ENCODE peak calls at places on chromosomes 13 and 19, in nine cellular contexts. C is tibial artery; J is lung; A is A549; N is transverse colon; Q is cardiac fibroblast; X is heart right ventricle; B is CD8-positive, alpha-beta T cell; T is retinal pigment epithelial cell. K is an unnamed sample.

GRCh38 chr19:49716154-49716553 is 25.2 kb downstream of the CPT1C start:
- DNase-seq in C (no peak), J (no peak), A (no peak), N (no peak), Q (peak), X (no peak), B (no peak), T (no peak), K (no peak)

GRCh38 chr13:36778083-36778671 is 40.8 kb upstream of the RFXAP start:
- DNase-seq in C (no peak), J (no peak), A (no peak), N (no peak), Q (peak), X (no peak), B (no peak), T (peak), K (no peak)

GRCh38 chr19:40280608-40281221 is 4.4 kb downstream of the AKT2 start:
- DNase-seq in C (no peak), J (peak), A (no peak), N (peak), Q (no peak), X (no peak), B (no peak), T (no peak), K (peak)

GRCh38 chr19:18419195-18419698 is at the start of gene SSBP4:
- DNase-seq in C (peak), J (no peak), A (no peak), N (peak), Q (peak), X (peak), B (peak), T (no peak), K (peak)

GRCh38 chr13:110942248-110942981 is 27.5 kb upstream of the ANKRD10 start:
- DNase-seq in C (no peak), J (no peak), A (no peak), N (no peak), Q (no peak), X (no peak), B (no peak), T (no peak), K (no peak)

GRCh38 chr13:45162821-45163220 is 38.0 kb downstream of the KCTD4 start:
- DNase-seq in C (no peak), J (no peak), A (peak), N (no peak), Q (peak), X (no peak), B (no peak), T (peak), K (no peak)

GRCh38 chr19:4134351-4134750 is 10.4 kb upstream of the MAP2K2 start:
- DNase-seq in C (no peak), J (no peak), A (no peak), N (no peak), Q (no peak), X (no peak), B (no peak), T (no peak), K (no peak)

GRCh38 chr19:3822683-3823344 is 36.6 kb upstream of the MATK start:
- DNase-seq in C (no peak), J (no peak), A (no peak), N (no peak), Q (no peak), X (no peak), B (no peak), T (no peak), K (no peak)

GRCh38 chr19:13526552-13526951 is 20.3 kb upstream of the CACNA1A start:
- DNase-seq in C (no peak), J (no peak), A (no peak), N (no peak), Q (peak), X (no peak), B (no peak), T (no peak), K (no peak)

GRCh38 chr19:37692956-37693660 is 26.5 kb downstream of the ZNF607 start:
- DNase-seq in C (no peak), J (no peak), A (no peak), N (no peak), Q (no peak), X (no peak), B (no peak), T (no peak), K (no peak)

GRCh38 chr13:79423801-79424642 is 18.0 kb upstream of the RBM26 start:
- DNase-seq in C (no peak), J (no peak), A (no peak), N (no peak), Q (peak), X (no peak), B (no peak), T (no peak), K (no peak)

GRCh38 chr13:29994911-29995601 is 144.6 kb upstream of the UBL3 start:
- DNase-seq in C (peak), J (no peak), A (no peak), N (no peak), Q (no peak), X (no peak), B (no peak), T (no peak), K (no peak)

GRCh38 chr19:51702103-51702753 is 9.1 kb downstream of the SPACA6 start:
- DNase-seq in C (peak), J (peak), A (peak), N (peak), Q (peak), X (peak), B (no peak), T (peak), K (peak)

GRCh38 chr13:42750858-42751257 is 30.5 kb upstream of the FAM216B start:
- DNase-seq in C (no peak), J (no peak), A (no peak), N (no peak), Q (peak), X (no peak), B (no peak), T (no peak), K (no peak)

GRCh38 chr13:61029064-61029463 is 386.6 kb downstream of the PCDH20 start:
- DNase-seq in C (no peak), J (no peak), A (no peak), N (no peak), Q (no peak), X (no peak), B (no peak), T (no peak), K (no peak)

GRCh38 chr13:98528663-98529064 is 48.2 kb downstream of the STK24 start:
- DNase-seq in C (no peak), J (no peak), A (no peak), N (no peak), Q (peak), X (no peak), B (no peak), T (peak), K (no peak)

GRCh38 chr13:87656311-87656710 is 14.9 kb upstream of the SLITRK5 start:
- DNase-seq in C (no peak), J (no peak), A (no peak), N (no peak), Q (peak), X (no peak), B (no peak), T (peak), K (no peak)

GRCh38 chr19:44846455-44847143 is 502 bp downstream of the NECTIN2 start:
- DNase-seq in C (no peak), J (no peak), A (no peak), N (peak), Q (peak), X (no peak), B (no peak), T (no peak), K (no peak)

GRCh38 chr13:97000295-97000925 is 6.1 kb upstream of the OXGR1 start:
- DNase-seq in C (no peak), J (no peak), A (no peak), N (no peak), Q (peak), X (no peak), B (no peak), T (no peak), K (no peak)

GRCh38 chr19:7083076-7083956 is 13.8 kb downstream of the ZNF557 start:
- DNase-seq in C (no peak), J (no peak), A (no peak), N (no peak), Q (peak), X (no peak), B (no peak), T (no peak), K (no peak)

GRCh38 chr13:32225494-32225931 is 89.7 kb downstream of the ZAR1L start:
- DNase-seq in C (no peak), J (no peak), A (no peak), N (no peak), Q (peak), X (no peak), B (no peak), T (peak), K (no peak)

GRCh38 chr13:83220241-83220640 is 662.0 kb downstream of the SLITRK1 start:
- DNase-seq in C (no peak), J (no peak), A (no peak), N (no peak), Q (no peak), X (no peak), B (no peak), T (no peak), K (no peak)
- H3K4me3 ChIP-seq in C (no peak), J (no peak), A (no peak), N (no peak), Q (no peak), X (no peak), B (no peak), T (no peak), K (no peak)

DNA sequence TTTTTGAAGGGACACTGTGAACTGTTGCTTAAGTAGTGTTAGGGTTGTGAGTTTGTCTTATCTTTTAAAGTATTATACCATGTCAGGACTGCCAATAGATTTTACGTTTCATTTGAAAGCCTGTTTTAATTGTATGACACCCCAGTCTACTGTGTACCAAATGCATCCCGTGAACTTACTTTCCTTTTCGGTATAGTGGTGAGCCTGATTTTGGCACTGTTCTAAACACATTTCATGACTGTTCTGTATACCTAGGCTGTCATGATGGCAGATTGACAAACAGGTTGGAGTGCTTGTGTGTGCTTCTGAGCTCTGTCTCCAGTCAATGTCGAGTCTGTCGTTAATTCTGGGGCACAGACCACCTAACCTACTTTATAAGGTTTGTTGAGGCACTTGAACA is 740 bp downstream of the PCCA start:
- DNase-seq in C (no peak), J (no peak), A (no peak), N (no peak), Q (no peak), X (no peak), B (no peak), T (no peak), K (no peak)
- TF ChIP-seq CTCF in C (no peak), J (no peak), A (no peak), N (no peak), Q (no peak), X (no peak), B (no peak), T (no peak), K (no peak)

GRCh38 chr13:100234524-100235136 is 145.7 kb downstream of the PCCA start:
- DNase-seq in C (no peak), J (no peak), A (peak), N (no peak), Q (no peak), X (no peak), B (no peak), T (no peak), K (no peak)
- H3K4me3 ChIP-seq in C (no peak), J (no peak), A (no peak), N (no peak), Q (no peak), X (no peak), B (no peak), T (no peak), K (no peak)

DNA sequence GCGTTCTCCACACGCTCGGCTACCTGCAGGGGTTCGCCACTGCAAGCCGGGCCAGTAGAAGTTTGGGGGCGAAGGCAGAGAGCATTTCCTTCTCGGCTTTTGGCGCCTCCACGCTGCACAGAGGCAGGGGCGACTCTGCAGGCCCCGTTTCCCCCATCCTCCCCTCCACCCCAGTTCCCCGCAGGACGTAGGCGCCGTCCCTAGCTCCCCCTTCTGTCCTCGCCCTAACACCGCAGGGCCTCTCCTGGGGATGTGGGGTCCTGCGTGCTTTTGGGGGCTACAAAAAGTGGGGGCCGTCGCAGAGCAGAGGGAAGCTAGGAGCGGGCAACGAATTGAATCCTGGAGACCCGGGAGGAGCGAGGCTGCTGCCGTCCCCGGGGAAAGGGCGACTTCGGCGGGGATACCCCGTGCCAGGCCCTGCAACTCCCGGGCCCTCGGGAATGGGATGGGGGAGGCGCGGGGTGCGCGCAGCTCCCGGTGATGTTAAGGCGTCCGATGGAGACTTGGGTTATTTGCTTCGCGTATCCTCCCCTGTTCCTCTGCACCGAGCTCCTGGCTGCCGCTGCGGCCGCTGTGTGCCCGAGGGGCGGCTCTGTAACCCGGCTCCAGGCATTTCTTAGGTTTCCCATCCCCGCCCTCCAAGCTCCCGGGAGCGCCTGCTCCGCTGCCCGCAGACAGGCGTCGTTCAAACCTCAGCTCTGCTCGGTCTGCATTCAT is 255.9 kb upstream of the SOX21 start:
- DNase-seq in C (no peak), J (no peak), A (peak), N (no peak), Q (peak), X (peak), B (no peak), T (no peak), K (no peak)
- TF ChIP-seq CTCF in C (no peak), J (no peak), A (peak), N (no peak), Q (no peak), X (no peak), B (no peak), T (peak), K (no peak)

GRCh38 chr19:6066661-6067646 is 43.3 kb downstream of the RFX2 start:
- DNase-seq in C (peak), J (peak), A (peak), N (peak), Q (peak), X (peak), B (no peak), T (peak), K (peak)

GRCh38 chr19:6064703-6065073 is 45.6 kb downstream of the RFX2 start:
- DNase-seq in C (no peak), J (no peak), A (no peak), N (no peak), Q (no peak), X (no peak), B (no peak), T (no peak), K (peak)

GRCh38 chr19:6067975-6068374 is 42.3 kb downstream of the RFX2 start:
- DNase-seq in C (no peak), J (no peak), A (no peak), N (peak), Q (no peak), X (no peak), B (no peak), T (no peak), K (peak)

GRCh38 chr19:6064016-6064702 is 46.1 kb downstream of the RFX2 start:
- DNase-seq in C (no peak), J (no peak), A (no peak), N (peak), Q (no peak), X (no peak), B (no peak), T (no peak), K (peak)

DNA sequence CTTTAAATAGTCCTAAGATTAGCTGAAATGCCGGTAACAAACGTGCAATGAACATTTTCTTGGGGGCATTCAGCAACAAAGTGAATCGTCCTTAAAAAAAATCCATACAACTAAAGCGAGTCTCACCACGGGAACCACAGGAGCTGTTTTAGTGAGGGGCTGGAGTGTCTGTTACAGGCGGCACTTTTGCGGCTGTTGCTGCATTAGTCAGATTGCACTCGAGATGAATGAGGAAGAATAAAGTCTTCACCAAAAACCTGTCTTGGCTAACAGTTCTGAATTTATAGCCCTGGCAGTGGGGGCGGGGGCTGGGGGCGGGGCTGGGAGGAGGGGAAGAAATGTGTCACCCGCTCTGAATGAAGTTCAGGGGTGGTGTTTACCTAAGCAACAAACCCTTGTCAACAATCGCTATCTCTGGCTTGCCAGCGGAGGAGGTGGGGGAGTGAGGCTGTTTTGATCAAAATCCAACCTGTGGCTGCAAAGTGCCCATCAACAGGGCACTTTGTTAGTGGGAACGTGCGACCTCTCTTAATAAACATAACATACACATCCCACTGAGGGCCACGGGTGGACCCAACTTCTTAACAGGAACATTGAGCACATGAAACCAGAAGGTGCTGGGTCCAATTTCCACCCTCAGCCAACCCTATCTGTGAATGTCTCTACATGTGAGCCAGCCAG is 44.5 kb downstream of the RFX2 start:
- DNase-seq in C (no peak), J (no peak), A (peak), N (peak), Q (peak), X (peak), B (no peak), T (no peak), K (peak)
- H3K4me3 ChIP-seq in C (peak), J (no peak), A (peak), N (peak), Q (no peak), X (peak), B (no peak), T (no peak), K (peak)